ENCODE peak calls at places on chromosome 9, in ten cellular contexts. G is foreskin fibroblast; P is astrocyte of the spinal cord; E is Panc1; H is left lung; B is sigmoid colon; A is CD8-positive, alpha-beta T cell; U is mucosa of descending colon; Q is brain microvascular endothelial cell; R is PC-9. X is an unnamed sample.

GRCh38 chr9:112059145-112059979 is 115.7 kb downstream of the SUSD1 start:
- DNase-seq in Q (peak), U (no peak), R (peak), H (peak), E (no peak), P (peak), B (no peak), G (peak), A (no peak), X (peak)

GRCh38 chr9:107060026-107060425 is 197.1 kb downstream of the ZNF462 start:
- DNase-seq in P (no peak), R (no peak), Q (no peak), B (no peak), E (no peak), A (no peak), U (no peak), G (no peak), H (no peak), X (no peak)

GRCh38 chr9:77402286-77402685 is 225.0 kb downstream of the VPS13A start:
- DNase-seq in R (no peak), H (no peak), E (no peak), G (peak), A (no peak), U (no peak), Q (no peak), P (peak), B (no peak), X (no peak)

GRCh38 chr9:124791106-124791505 is 14.2 kb downstream of the OLFML2A start:
- DNase-seq in P (no peak), Q (no peak), G (no peak), A (no peak), E (no peak), B (no peak), U (no peak), R (no peak), H (no peak), X (no peak)

GRCh38 chr9:100049551-100049950 is 49.2 kb downstream of the ERP44 start:
- DNase-seq in H (no peak), P (no peak), A (no peak), R (no peak), Q (no peak), G (no peak), U (no peak), B (no peak), E (no peak), X (no peak)

GRCh38 chr9:91034976-91035824 is 233.6 kb downstream of the SYK start:
- DNase-seq in P (no peak), B (no peak), A (no peak), E (no peak), U (no peak), H (no peak), R (no peak), Q (no peak), G (peak), X (no peak)

GRCh38 chr9:15299374-15299939 is 7.6 kb downstream of the TTC39B start:
- DNase-seq in G (no peak), P (no peak), H (no peak), Q (no peak), R (no peak), B (no peak), A (peak), E (no peak), U (no peak), X (no peak)

GRCh38 chr9:33815781-33816180 is 1.2 kb upstream of the UBE2R2 start:
- DNase-seq in E (no peak), A (peak), G (no peak), U (no peak), Q (no peak), R (no peak), B (no peak), P (no peak), H (no peak), X (no peak)

GRCh38 chr9:124381073-124381945 is 33.9 kb downstream of the PSMB7 start:
- DNase-seq in B (no peak), H (no peak), P (no peak), A (no peak), U (no peak), Q (peak), E (no peak), R (no peak), G (peak), X (no peak)

GRCh38 chr9:81716409-81716808 is 27.1 kb upstream of the TLE1 start:
- DNase-seq in P (no peak), G (peak), R (peak), H (no peak), E (no peak), A (no peak), B (no peak), Q (peak), U (no peak), X (peak)

GRCh38 chr9:38619556-38620447 is 594 bp downstream of the ANKRD18A start:
- DNase-seq in H (no peak), B (no peak), Q (no peak), A (no peak), R (no peak), G (peak), E (no peak), U (peak), P (no peak), X (peak)

GRCh38 chr9:133888048-133888778 is 103.9 kb downstream of the VAV2 start:
- DNase-seq in G (no peak), U (no peak), B (no peak), A (no peak), H (no peak), P (no peak), Q (no peak), E (no peak), R (no peak), X (no peak)

GRCh38 chr9:112037281-112038016 is 137.6 kb downstream of the SUSD1 start:
- DNase-seq in R (peak), P (peak), B (no peak), G (peak), A (peak), E (no peak), H (no peak), Q (peak), U (no peak), X (peak)

GRCh38 chr9:132647355-132647754 is 22.4 kb downstream of the DDX31 start:
- DNase-seq in R (no peak), H (no peak), B (no peak), Q (peak), U (no peak), G (peak), P (peak), A (no peak), E (no peak), X (no peak)

GRCh38 chr9:125997510-125997823 is 250.3 kb downstream of the PBX3 start:
- DNase-seq in B (peak), R (no peak), A (no peak), G (no peak), Q (no peak), H (peak), P (no peak), U (peak), E (no peak), X (no peak)

GRCh38 chr9:69976165-69976564 is 67.5 kb upstream of the MAMDC2 start:
- DNase-seq in E (no peak), Q (peak), H (no peak), R (no peak), A (no peak), P (peak), U (no peak), G (peak), B (no peak), X (no peak)

GRCh38 chr9:76758476-76758875 is 5.8 kb upstream of the PCA3 start:
- DNase-seq in G (no peak), A (no peak), E (no peak), Q (no peak), R (no peak), P (peak), H (no peak), U (no peak), B (no peak), X (no peak)

GRCh38 chr9:130681769-130682489 is 11.7 kb upstream of the EXOSC2 start:
- DNase-seq in P (no peak), E (no peak), Q (no peak), R (no peak), B (no peak), U (peak), A (peak), G (peak), H (no peak), X (peak)

GRCh38 chr9:6197330-6197729 is 18.3 kb upstream of the IL33 start:
- DNase-seq in A (no peak), E (no peak), R (no peak), B (no peak), U (no peak), P (no peak), Q (peak), G (peak), H (no peak), X (peak)

GRCh38 chr9:34370970-34371880 is 5.5 kb downstream of the MYORG start:
- DNase-seq in B (no peak), G (peak), Q (no peak), H (no peak), A (no peak), R (no peak), U (no peak), P (no peak), E (no peak), X (no peak)

GRCh38 chr9:3263698-3264097 is 262.1 kb downstream of the RFX3 start:
- DNase-seq in E (no peak), H (no peak), G (no peak), B (no peak), P (no peak), Q (no peak), U (no peak), A (no peak), R (no peak), X (no peak)

GRCh38 chr9:125559894-125560293 is 147.1 kb downstream of the MAPKAP1 start:
- DNase-seq in B (no peak), A (no peak), Q (no peak), P (no peak), G (no peak), U (no peak), E (no peak), H (no peak), R (no peak), X (no peak)

GRCh38 chr9:87827341-87827740 is 55.3 kb upstream of the SPATA31E1 start:
- DNase-seq in B (no peak), U (no peak), A (no peak), G (peak), H (no peak), E (no peak), R (peak), P (no peak), Q (no peak), X (no peak)

GRCh38 chr9:115018547-115019435 is 88.4 kb upstream of the TNFSF8 start:
- DNase-seq in R (no peak), Q (peak), E (no peak), P (peak), G (peak), H (no peak), U (no peak), B (peak), A (no peak), X (no peak)

GRCh38 chr9:131639771-131640437 is 94.6 kb downstream of the PRRT1B start:
- DNase-seq in G (no peak), H (no peak), U (no peak), E (no peak), Q (no peak), B (peak), R (no peak), P (no peak), A (no peak), X (no peak)

GRCh38 chr9:112700080-112700479 is 17.8 kb downstream of the INIP start:
- DNase-seq in U (no peak), B (no peak), E (no peak), R (no peak), G (no peak), A (no peak), Q (peak), P (peak), H (no peak), X (no peak)

GRCh38 chr9:99140685-99141314 is 35.9 kb downstream of the TGFBR1 start:
- DNase-seq in R (no peak), H (no peak), Q (peak), B (peak), A (peak), E (peak), G (peak), P (peak), U (no peak), X (peak)

GRCh38 chr9:95297760-95298159 is 19.7 kb downstream of the FANCC start:
- DNase-seq in G (no peak), A (no peak), E (no peak), U (no peak), H (no peak), B (no peak), P (no peak), R (no peak), Q (no peak), X (no peak)

GRCh38 chr9:113886003-113886324 is 9.9 kb downstream of the ZNF618 start:
- DNase-seq in U (no peak), R (no peak), G (peak), H (no peak), Q (no peak), B (no peak), E (no peak), A (no peak), P (peak), X (no peak)
- H3K4me3 ChIP-seq in U (no peak), R (no peak), G (peak), H (peak), Q (no peak), B (peak), E (no peak), A (peak), P (no peak), X (no peak)

GRCh38 chr9:127505396-127506116 is 54.2 kb downstream of the LRSAM1 start:
- DNase-seq in H (no peak), U (no peak), Q (peak), P (no peak), E (no peak), R (no peak), B (no peak), G (peak), A (no peak), X (no peak)
- TF ChIP-seq CTCF in H (peak), U (no peak), Q (peak), P (peak), E (peak), R (peak), B (peak), G (peak), A (no peak), X (no peak)

DNA sequence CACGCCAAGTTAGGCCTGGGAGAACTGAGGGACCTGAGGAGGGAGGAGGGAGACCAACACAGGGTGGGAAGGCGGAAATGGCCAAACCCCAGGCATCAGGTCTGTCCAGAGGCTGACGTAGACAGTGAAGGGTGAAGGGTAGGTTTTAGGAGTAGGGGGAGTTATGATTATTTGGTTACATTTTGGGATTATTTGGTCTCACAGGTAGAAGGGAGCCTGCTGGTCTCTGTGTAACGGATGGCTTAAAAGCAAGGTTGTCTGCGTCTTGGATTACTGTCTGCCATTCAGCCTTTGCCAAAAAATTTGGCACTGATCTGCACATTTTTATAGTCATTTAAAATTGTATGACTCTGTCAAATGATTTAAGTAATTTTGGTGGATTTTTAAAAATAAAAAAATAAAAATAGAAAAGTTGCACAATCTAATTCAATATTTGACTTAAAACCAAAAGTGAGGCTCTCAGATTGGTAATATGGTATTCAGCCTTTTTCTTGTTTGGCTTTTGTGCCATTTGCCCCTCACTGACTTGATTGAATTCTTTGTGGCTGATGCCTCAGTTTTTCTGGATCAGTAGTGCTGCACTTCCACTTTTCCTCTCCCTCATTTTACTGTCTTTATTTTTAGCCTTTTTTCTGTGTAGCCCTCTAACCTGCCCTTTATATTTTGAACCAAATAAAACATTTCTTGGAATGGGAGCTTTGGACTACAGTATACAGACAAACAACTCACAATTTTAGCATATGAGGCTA is 3.6 kb upstream of the MSMP start:
- DNase-seq in G (no peak), B (no peak), P (no peak), U (no peak), E (no peak), Q (no peak), H (no peak), R (no peak), A (no peak), X (no peak)
- H3K4me3 ChIP-seq in G (no peak), B (peak), P (peak), U (peak), E (peak), Q (peak), H (peak), R (peak), A (peak), X (peak)

DNA sequence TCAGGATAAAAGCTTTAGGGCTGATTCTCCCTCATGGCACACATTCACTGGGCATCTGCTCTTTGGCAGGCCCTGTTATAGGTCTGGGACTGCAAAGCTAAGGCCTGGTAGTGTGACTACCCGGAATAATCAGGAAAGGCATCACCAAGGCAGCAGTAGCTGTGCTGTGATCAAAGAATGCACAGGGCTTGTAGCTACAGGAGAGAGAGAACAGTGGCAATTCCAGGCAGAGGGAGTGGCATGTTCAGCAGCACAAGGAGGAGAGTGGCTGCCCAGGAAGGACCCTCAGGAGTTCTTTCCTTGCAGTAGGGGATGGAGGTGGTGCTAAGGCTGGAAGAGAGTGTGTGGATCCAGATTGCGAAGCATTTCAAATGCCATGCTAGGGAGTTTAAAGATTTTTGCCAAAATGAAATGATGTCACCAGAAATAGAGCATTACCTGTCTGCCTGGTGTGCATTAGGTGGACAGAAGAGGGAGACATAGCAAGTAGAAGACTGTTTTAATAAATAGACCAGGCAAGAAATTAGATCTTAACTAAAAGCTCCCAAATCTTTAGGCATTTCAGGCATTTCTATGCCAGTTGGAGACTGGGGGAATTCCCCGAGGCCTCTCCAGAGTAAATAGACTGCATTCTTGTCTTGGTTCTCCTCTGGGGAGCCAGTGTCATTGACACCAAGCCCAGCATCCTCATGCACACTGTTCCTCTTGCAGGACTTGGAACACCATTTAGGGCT is 69.1 kb downstream of the GPR21 start:
- DNase-seq in A (no peak), U (no peak), R (peak), P (no peak), G (no peak), B (no peak), H (no peak), Q (peak), E (no peak), X (no peak)
- TF ChIP-seq CTCF in A (no peak), U (no peak), R (peak), P (peak), G (peak), B (no peak), H (no peak), Q (peak), E (no peak), X (no peak)

GRCh38 chr9:21558627-21559401 is 76.7 kb upstream of the IFNE start:
- DNase-seq in Q (no peak), B (no peak), P (peak), U (no peak), E (no peak), A (peak), G (peak), R (no peak), H (no peak), X (no peak)
- H3K4me3 ChIP-seq in Q (peak), B (peak), P (peak), U (no peak), E (peak), A (peak), G (peak), R (peak), H (peak), X (peak)

GRCh38 chr9:13244190-13244589 is 35.3 kb downstream of the MPDZ start:
- DNase-seq in H (no peak), E (no peak), Q (no peak), U (no peak), B (no peak), P (no peak), A (no peak), G (no peak), R (no peak), X (no peak)

GRCh38 chr9:13239208-13239607 is 40.3 kb downstream of the MPDZ start:
- DNase-seq in R (no peak), U (no peak), A (no peak), B (no peak), Q (no peak), P (no peak), G (no peak), E (no peak), H (no peak), X (no peak)

GRCh38 chr9:13241283-13241682 is 38.2 kb downstream of the MPDZ start:
- DNase-seq in R (no peak), P (no peak), H (no peak), Q (no peak), B (no peak), U (no peak), E (no peak), A (no peak), G (no peak), X (no peak)
- TF ChIP-seq CTCF in R (no peak), P (no peak), H (no peak), Q (no peak), B (no peak), U (no peak), E (no peak), A (no peak), G (no peak), X (no peak)

GRCh38 chr9:137028013-137028280 is at the start of gene ABCA2:
- DNase-seq in U (no peak), P (no peak), B (no peak), E (no peak), H (no peak), Q (no peak), G (no peak), A (no peak), R (no peak), X (no peak)

GRCh38 chr9:137030528-137030927 is 1.4 kb downstream of the FUT7 start:
- DNase-seq in B (no peak), H (peak), P (no peak), G (no peak), E (no peak), U (no peak), R (no peak), A (peak), Q (no peak), X (peak)

GRCh38 chr9:137030006-137030405 is 1.9 kb downstream of the FUT7 start:
- DNase-seq in E (no peak), P (no peak), B (no peak), Q (no peak), R (no peak), G (no peak), A (no peak), H (no peak), U (no peak), X (no peak)

GRCh38 chr9:137028281-137029057 is 432 bp upstream of the ABCA2 start:
- DNase-seq in E (no peak), Q (no peak), B (no peak), U (peak), A (peak), H (peak), R (no peak), G (peak), P (no peak), X (peak)

GRCh38 chr9:137029058-137029922 is 1.3 kb upstream of the ABCA2 start:
- DNase-seq in B (peak), U (peak), A (peak), Q (peak), P (no peak), E (peak), G (peak), H (peak), R (no peak), X (peak)
- H3K4me3 ChIP-seq in B (no peak), U (no peak), A (peak), Q (no peak), P (no peak), E (no peak), G (peak), H (peak), R (no peak), X (peak)

DNA sequence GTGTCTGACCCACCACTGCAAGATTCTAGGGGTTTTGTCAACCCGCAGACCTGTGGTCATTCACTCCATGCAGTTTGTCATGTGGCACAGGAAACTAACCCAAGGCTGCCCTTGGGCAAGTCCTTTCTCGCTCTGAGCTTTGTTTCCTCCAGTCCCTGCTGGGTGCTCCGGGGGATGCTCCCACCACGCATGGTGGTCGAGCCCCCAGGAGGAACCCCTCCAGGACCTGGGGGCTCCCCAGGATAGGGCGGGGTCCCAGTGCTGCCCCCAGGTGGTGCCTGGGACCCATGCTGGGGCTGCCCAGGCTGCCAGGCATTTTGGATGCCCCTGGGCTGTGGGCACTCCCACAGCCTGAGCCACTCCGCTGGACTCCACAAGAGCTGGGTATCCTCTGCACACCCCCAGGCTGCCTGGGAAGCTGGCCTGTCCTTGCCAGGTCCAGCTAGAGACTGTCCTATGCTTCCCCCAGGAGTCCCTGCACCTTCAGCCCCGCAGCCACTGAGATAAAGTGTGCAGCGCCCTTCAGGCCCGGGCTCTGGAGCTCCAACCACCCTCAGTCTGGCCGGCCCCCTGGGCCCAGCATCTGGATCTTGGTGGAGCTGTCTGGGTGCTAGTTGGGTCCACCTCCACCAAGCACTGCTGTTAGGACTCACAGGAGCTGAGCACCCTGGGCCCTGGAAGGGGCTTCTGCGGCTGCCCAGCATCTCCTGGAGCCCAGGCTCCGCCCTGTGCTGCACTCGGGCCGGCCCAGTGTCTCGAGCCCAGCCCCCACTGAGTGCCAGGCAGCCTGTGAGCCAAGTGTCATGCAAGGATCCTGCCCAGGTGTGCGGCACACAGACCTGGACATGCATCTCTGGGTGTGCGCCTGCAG is 104.3 kb downstream of the PHF2 start:
- DNase-seq in R (no peak), P (no peak), Q (no peak), A (peak), B (peak), H (peak), U (peak), E (no peak), G (no peak), X (peak)
- TF ChIP-seq CTCF in R (no peak), P (no peak), Q (peak), A (no peak), B (no peak), H (no peak), U (no peak), E (peak), G (no peak), X (no peak)